ENCODE peak calls at places on chromosomes 4 and X, in four cellular contexts. A, D, P and C are unnamed samples.

GRCh38 chrX:7147431-7147977 is at the start of gene STS:
- DNase-seq in A (peak), D (peak), P (no peak), C (peak)

GRCh38 chrX:113412106-113412505 is 571.5 kb upstream of the AMOT start:
- DNase-seq in A (no peak), D (no peak), P (no peak), C (no peak)

GRCh38 chr4:145876531-145877180 is 62.0 kb downstream of the ZNF827 start:
- DNase-seq in A (no peak), D (no peak), P (no peak), C (no peak)

GRCh38 chr4:16893141-16893571 is 5.3 kb downstream of the LDB2 start:
- DNase-seq in A (no peak), D (no peak), P (no peak), C (no peak)

GRCh38 chr4:186097386-186097785 is 7.1 kb upstream of the FAM149A start:
- DNase-seq in A (no peak), D (no peak), P (no peak), C (no peak)

GRCh38 chrX:48540480-48540879 is 966 bp downstream of the TBC1D25 start:
- DNase-seq in A (no peak), D (no peak), P (no peak), C (no peak)

GRCh38 chr4:127140306-127140705 is 492.5 kb upstream of the INTU start:
- DNase-seq in A (no peak), D (no peak), P (no peak), C (no peak)

GRCh38 chr4:168550071-168550766 is 53.4 kb downstream of the PALLD start:
- DNase-seq in A (no peak), D (no peak), P (no peak), C (no peak)

GRCh38 chrX:28901637-28902036 is 314.4 kb downstream of the IL1RAPL1 start:
- DNase-seq in A (no peak), D (no peak), P (no peak), C (no peak)

GRCh38 chrX:332496-332860 is 13.9 kb upstream of the GTPBP6 start:
- DNase-seq in A (no peak), D (no peak), P (no peak), C (no peak)

GRCh38 chr4:83556006-83556712 is 20.3 kb downstream of the GPAT3 start:
- DNase-seq in A (no peak), D (no peak), P (no peak), C (no peak)

GRCh38 chr4:83644677-83645639 is 109.0 kb downstream of the GPAT3 start:
- DNase-seq in A (peak), D (peak), P (peak), C (no peak)

GRCh38 chrX:153924149-153924861 is 1.8 kb downstream of the ARHGAP4 start:
- DNase-seq in A (peak), D (no peak), P (no peak), C (no peak)

GRCh38 chr4:81314196-81314896 is 99.3 kb upstream of the PRKG2 start:
- DNase-seq in A (no peak), D (no peak), P (no peak), C (no peak)

GRCh38 chrX:132900631-132901030 is 57.8 kb downstream of the HS6ST2 start:
- DNase-seq in A (no peak), D (no peak), P (no peak), C (no peak)

GRCh38 chr4:172305698-172306097 is 492.5 kb downstream of the GALNTL6 start:
- DNase-seq in A (no peak), D (no peak), P (no peak), C (no peak)

GRCh38 chr4:109967798-109968520 is 55.3 kb downstream of the EGF start:
- DNase-seq in A (no peak), D (no peak), P (no peak), C (no peak)

GRCh38 chr4:40630335-40631021 is 814 bp upstream of the RBM47 start:
- DNase-seq in A (no peak), D (peak), P (peak), C (peak)

GRCh38 chrX:1434871-1435240 is 17.9 kb downstream of the ASMTL start:
- DNase-seq in A (no peak), D (no peak), P (no peak), C (no peak)

GRCh38 chrX:275967-276587 is 5.1 kb upstream of the PLCXD1 start:
- DNase-seq in A (peak), D (peak), P (no peak), C (peak)

GRCh38 chr4:142351958-142352357 is 494.1 kb downstream of the INPP4B start:
- DNase-seq in A (no peak), D (no peak), P (no peak), C (no peak)

GRCh38 chrX:19881559-19881958 is 5.8 kb downstream of the SH3KBP1 start:
- DNase-seq in A (no peak), D (no peak), P (no peak), C (no peak)

GRCh38 chr4:84218002-84218401 is 281.1 kb downstream of the NKX6-1 start:
- DNase-seq in A (no peak), D (no peak), P (no peak), C (no peak)

GRCh38 chr4:101833455-101833854 is 42.9 kb downstream of the BANK1 start:
- DNase-seq in A (no peak), D (no peak), P (no peak), C (no peak)

GRCh38 chrX:16712116-16712824 is at the start of gene CTPS2:
- DNase-seq in A (peak), D (peak), P (no peak), C (peak)

GRCh38 chr4:119050501-119051090 is 85.0 kb upstream of the MYOZ2 start:
- DNase-seq in A (no peak), D (no peak), P (no peak), C (no peak)

GRCh38 chrX:155864655-155865054 is 16.5 kb upstream of the VAMP7 start:
- DNase-seq in A (no peak), D (peak), P (no peak), C (no peak)

GRCh38 chr4:2341911-2342652 is 76.4 kb downstream of the ZFYVE28 start:
- DNase-seq in A (no peak), D (no peak), P (no peak), C (no peak)

GRCh38 chr4:54838301-54838700 is 180.5 kb downstream of the KIT start:
- DNase-seq in A (no peak), D (no peak), P (no peak), C (no peak)

GRCh38 chr4:11004818-11005217 is 320.2 kb upstream of the CLNK start:
- DNase-seq in A (no peak), D (no peak), P (no peak), C (no peak)

GRCh38 chr4:89492476-89493110 is 185.0 kb upstream of the GPRIN3 start:
- DNase-seq in A (no peak), D (no peak), P (no peak), C (no peak)

GRCh38 chrX:100648601-100649417 is 4.8 kb downstream of the SRPX2 start:
- DNase-seq in A (no peak), D (no peak), P (no peak), C (no peak)

GRCh38 chr4:109368661-109369060 is 65.0 kb upstream of the SEC24B start:
- DNase-seq in A (no peak), D (no peak), P (no peak), C (no peak)

GRCh38 chrX:11787564-11787963 is 29.5 kb downstream of the MSL3 start:
- DNase-seq in A (peak), D (peak), P (no peak), C (peak)

GRCh38 chrX:34585561-34585960 is 71.5 kb downstream of the TMEM47 start:
- DNase-seq in A (no peak), D (no peak), P (no peak), C (no peak)

GRCh38 chrX:111365770-111366325 is 46.1 kb downstream of the DCX start:
- DNase-seq in A (no peak), D (peak), P (no peak), C (no peak)

GRCh38 chr4:17812801-17813200 is 2.0 kb downstream of the NCAPG start:
- DNase-seq in A (no peak), D (no peak), P (no peak), C (no peak)

GRCh38 chrX:120857240-120857639 is 18.4 kb downstream of the CT47B1 start:
- DNase-seq in A (no peak), D (no peak), P (no peak), C (peak)

GRCh38 chrX:72609313-72609712 is 36.7 kb upstream of the HDAC8 start:
- DNase-seq in A (peak), D (no peak), P (no peak), C (no peak)

GRCh38 chr4:44447563-44448504 is 775 bp downstream of the KCTD8 start:
- DNase-seq in A (no peak), D (peak), P (no peak), C (peak)
- TF ChIP-seq USF1 in A (no peak), D (no peak), P (no peak), C (no peak)

DNA sequence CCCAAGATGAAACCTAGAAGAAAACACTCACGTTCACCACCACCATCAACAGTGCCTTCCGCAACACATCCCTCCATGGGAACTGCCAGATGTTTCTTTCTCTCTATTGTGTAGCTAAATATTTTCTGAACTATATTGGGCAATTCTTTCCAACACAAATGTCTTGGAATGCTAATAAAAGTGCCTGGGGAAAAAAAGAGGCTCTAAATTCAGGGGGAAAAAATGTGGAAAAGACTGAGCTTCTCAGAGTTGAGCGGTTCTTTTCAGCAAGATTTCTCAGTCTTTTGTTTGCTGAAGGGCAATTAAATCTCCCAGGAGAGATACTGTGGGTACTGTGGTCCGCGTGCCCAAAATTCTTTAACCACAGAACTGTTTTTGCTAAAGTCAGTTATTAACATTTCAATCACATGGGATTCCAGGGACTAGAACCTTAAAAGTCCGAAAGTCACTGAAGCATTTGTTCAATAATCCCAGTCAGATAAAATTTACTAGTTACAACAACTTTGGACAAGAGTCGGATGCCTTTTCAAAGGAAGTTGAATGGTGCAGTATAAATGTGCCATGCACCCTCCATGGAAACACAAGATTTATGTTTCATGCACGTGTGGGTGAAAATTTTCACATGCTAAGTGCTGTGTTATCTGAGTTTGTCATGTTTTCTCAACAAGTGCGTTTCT is 52.0 kb upstream of the DHRSX start:
- DNase-seq in A (no peak), D (no peak), P (no peak), C (no peak)
- TF ChIP-seq USF1 in A (no peak), D (no peak), P (no peak), C (no peak)

GRCh38 chrX:41026326-41027136 is 58.7 kb upstream of the USP9X start:
- DNase-seq in A (no peak), D (no peak), P (no peak), C (no peak)
- TF ChIP-seq USF1 in A (no peak), D (no peak), P (no peak), C (no peak)

DNA sequence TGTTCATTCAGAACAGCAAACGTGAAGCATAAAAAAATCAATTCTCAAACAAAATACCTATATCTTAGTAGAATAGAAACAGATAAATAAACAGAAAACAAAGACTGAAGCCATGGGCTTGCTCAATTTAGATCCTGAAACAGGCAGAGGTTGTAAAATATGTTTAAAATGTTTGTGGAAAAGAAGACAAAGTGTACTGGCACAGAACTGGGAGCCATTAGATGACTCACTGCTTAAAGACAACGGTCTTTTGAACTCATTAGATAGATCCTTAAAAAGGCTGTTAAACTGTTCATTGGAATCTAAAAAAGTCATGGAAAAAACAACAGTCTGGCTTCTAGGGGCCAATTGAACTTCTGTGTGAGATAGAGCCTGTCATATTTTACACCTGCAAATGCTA is 247.0 kb upstream of the NDST4 start:
- DNase-seq in A (no peak), D (no peak), P (no peak), C (no peak)
- TF ChIP-seq USF1 in A (no peak), D (no peak), P (no peak), C (no peak)

GRCh38 chr4:147481577-147482109 is 746 bp downstream of the EDNRA start:
- DNase-seq in A (no peak), D (no peak), P (no peak), C (peak)
- TF ChIP-seq USF1 in A (no peak), D (no peak), P (no peak), C (no peak)

GRCh38 chrX:39677585-39677984 is 420.2 kb downstream of the BCOR start:
- DNase-seq in A (no peak), D (no peak), P (no peak), C (no peak)

GRCh38 chrX:39677987-39678840 is 419.5 kb downstream of the BCOR start:
- DNase-seq in A (no peak), D (no peak), P (no peak), C (no peak)

GRCh38 chrX:39679497-39680157 is 418.1 kb downstream of the BCOR start:
- DNase-seq in A (no peak), D (no peak), P (no peak), C (no peak)

GRCh38 chrX:39676434-39676833 is 421.3 kb downstream of the BCOR start:
- DNase-seq in A (no peak), D (no peak), P (no peak), C (no peak)

DNA sequence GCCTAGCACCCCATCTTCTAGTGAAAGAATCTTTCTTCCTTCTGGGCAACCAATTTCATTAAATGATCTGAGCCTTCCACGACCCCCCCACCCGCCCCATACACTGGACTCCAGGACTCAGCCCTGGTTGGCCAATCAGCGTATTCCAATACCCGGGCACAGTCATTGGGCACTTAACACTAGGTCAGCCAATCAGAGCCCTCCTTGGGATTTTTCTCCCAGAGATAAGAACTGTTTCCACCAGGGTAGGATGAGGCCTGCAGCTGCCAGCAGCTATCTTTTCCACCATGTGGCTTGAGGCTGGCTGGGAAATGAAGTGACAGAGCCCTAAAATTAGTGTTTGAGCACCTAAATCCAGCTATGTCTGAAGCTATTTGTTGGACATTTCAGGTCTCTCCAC is 418.8 kb downstream of the BCOR start:
- DNase-seq in A (no peak), D (peak), P (no peak), C (no peak)
- TF ChIP-seq USF1 in A (no peak), D (no peak), P (no peak), C (no peak)

DNA sequence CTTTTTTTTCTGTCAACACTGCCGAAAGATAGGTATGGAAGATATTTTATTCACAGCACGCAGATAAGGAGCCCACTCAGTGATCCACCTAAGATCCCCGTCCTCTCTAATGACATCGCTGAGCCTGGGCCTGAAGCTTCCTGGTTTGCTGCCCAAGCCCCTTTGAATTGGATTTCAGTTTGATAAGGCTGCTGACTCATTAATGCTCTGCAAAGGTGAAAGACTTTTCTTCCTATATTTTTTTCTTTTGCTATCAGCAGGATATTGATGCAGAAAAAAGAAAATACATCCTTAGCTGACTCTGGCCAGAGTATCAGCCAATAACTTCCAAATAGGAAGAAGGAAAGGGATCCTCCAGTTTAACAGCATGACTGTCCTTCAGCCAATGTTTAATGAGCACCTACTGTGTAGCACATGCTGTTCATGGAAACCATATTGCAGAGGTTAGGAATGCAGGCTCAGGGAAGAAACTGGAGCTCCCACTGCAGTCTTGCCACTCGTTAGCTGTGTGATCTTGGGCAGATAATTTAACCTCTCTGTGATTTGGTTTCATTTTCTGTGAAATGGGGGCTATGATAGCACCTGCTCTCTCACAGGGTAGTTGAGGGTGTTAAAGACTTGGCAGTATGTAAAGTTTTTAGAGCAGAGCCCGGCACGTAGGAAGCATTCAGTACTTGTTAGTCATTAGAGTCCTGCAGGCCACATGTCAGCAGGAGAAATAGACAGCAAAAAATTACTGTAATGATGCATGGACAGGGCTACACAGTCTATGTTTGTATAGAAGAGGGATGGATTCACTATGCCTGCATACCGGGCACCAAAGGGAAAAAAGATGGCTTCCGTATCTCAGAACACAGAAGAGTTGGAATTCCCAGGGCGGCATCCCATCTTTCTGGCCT is 39.3 kb downstream of the EVC start:
- DNase-seq in A (peak), D (no peak), P (no peak), C (no peak)
- TF ChIP-seq USF1 in A (no peak), D (no peak), P (no peak), C (no peak)

GRCh38 chr4:133320576-133321170 is 171.6 kb downstream of the PCDH10 start:
- DNase-seq in A (peak), D (peak), P (no peak), C (no peak)
- TF ChIP-seq USF1 in A (no peak), D (no peak), P (no peak), C (no peak)

DNA sequence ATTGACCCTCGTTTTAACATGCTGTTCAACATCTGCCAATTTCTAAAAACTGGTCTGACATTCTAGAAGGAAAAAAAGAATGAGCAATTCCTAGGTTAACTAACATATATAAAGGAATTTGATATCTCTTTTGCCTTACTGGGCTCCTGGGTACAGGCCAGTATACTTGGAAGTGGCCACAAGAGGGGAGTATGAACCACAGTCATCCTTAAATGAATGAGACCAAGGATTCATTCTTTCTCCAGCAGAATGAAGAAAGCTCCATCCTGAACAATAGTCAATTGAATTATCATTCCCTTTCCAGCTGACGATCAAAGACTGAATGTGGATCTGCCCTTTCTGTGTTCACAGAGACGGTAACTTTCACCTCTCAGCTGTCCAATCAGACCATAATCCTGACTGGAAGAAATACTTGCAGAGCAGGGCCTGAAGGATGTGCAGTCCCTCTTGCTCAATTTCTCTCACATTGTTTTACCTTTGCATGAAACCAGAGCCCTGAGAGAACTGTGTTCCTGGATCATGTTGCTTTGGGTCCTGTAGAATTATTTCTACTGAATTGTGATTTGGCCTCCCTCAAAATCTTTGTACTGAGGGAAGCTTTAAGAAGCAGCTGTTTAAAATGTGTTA is 14.8 kb upstream of the SPARCL1 start:
- DNase-seq in A (peak), D (peak), P (no peak), C (peak)
- TF ChIP-seq USF1 in A (no peak), D (no peak), P (no peak), C (no peak)

GRCh38 chrX:150157291-150157690 is 205.8 kb upstream of the MAMLD1 start:
- DNase-seq in A (no peak), D (peak), P (no peak), C (no peak)
- TF ChIP-seq USF1 in A (no peak), D (no peak), P (no peak), C (no peak)